ENCODE peak calls at places on chromosomes 3 and 15, in five cellular contexts. S is A549, O is fibroblast of lung, E is BJ, Y is ascending aorta. Q is an unnamed sample.

GRCh38 chr3:52034651-52035050 is 21.7 kb downstream of the DUSP7 start:
- DNase-seq in S (no peak), O (no peak), E (no peak), Y (no peak), Q (no peak)

GRCh38 chr3:159271799-159272512 is 470.1 kb downstream of the MFSD1 start:
- DNase-seq in S (no peak), O (no peak), E (no peak), Y (no peak), Q (no peak)

GRCh38 chr3:11944052-11944673 is 60.0 kb upstream of the SYN2 start:
- DNase-seq in S (peak; percentile 68), O (peak; percentile 14), E (no peak), Y (no peak), Q (no peak)

GRCh38 chr3:149527531-149528343 is 53.2 kb downstream of the TM4SF4 start:
- DNase-seq in S (peak; percentile 75), O (peak; percentile 51), E (no peak), Y (no peak), Q (no peak)

GRCh38 chr3:194275721-194276120 is 75.4 kb downstream of the CPN2 start:
- DNase-seq in S (no peak), O (no peak), E (no peak), Y (no peak), Q (no peak)

GRCh38 chr3:61650276-61650675 is 88.9 kb downstream of the PTPRG start:
- DNase-seq in S (no peak), O (peak; percentile 94), E (peak; percentile 90), Y (no peak), Q (peak; percentile 33)

GRCh38 chr3:173109143-173109542 is 31.9 kb downstream of the SPATA16 start:
- DNase-seq in S (no peak), O (no peak), E (no peak), Y (no peak), Q (no peak)

GRCh38 chr3:127373701-127374625 is 86.1 kb upstream of the PRR20G start:
- DNase-seq in S (no peak), O (no peak), E (no peak), Y (no peak), Q (no peak)

GRCh38 chr3:127822836-127823589 is 698 bp upstream of the MGLL start:
- DNase-seq in S (peak; percentile 50), O (peak; percentile 32), E (no peak), Y (no peak), Q (no peak)

GRCh38 chr15:52284164-52284563 is 11.4 kb downstream of the MYO5C start:
- DNase-seq in S (peak; percentile 73), O (peak; percentile 37), E (no peak), Y (no peak), Q (no peak)

GRCh38 chr15:34684351-34684750 is 70.4 kb downstream of the GJD2 start:
- DNase-seq in S (no peak), O (no peak), E (no peak), Y (no peak), Q (no peak)

GRCh38 chr3:25156526-25157075 is 271.5 kb upstream of the RARB start:
- DNase-seq in S (peak; percentile 18), O (peak; percentile 71), E (peak; percentile 53), Y (no peak), Q (peak; percentile 45)

GRCh38 chr3:134503266-134503665 is 17.4 kb downstream of the CEP63 start:
- DNase-seq in S (no peak), O (no peak), E (no peak), Y (no peak), Q (no peak)

GRCh38 chr3:58035512-58035867 is 27.3 kb downstream of the FLNB start:
- DNase-seq in S (no peak), O (no peak), E (no peak), Y (no peak), Q (no peak)

GRCh38 chr15:60932051-60932915 is 296.8 kb downstream of the RORA start:
- DNase-seq in S (peak; percentile 58), O (no peak), E (no peak), Y (peak; percentile 52), Q (peak; percentile 76)

GRCh38 chr3:138909904-138910303 is 37.0 kb downstream of the FOXL2 start:
- DNase-seq in S (no peak), O (no peak), E (no peak), Y (no peak), Q (no peak)

GRCh38 chr3:53545365-53546031 is 51.1 kb downstream of the CACNA1D start:
- DNase-seq in S (no peak), O (no peak), E (no peak), Y (no peak), Q (no peak)

GRCh38 chr3:43995078-43995928 is 246.4 kb upstream of the TOPAZ1 start:
- DNase-seq in S (peak; percentile 80), O (peak; percentile 27), E (no peak), Y (no peak), Q (no peak)

GRCh38 chr3:157129782-157130137 is 30.2 kb downstream of the CCNL1 start:
- DNase-seq in S (no peak), O (no peak), E (no peak), Y (no peak), Q (no peak)

GRCh38 chr3:58356054-58356453 is 23.4 kb downstream of the PXK start:
- DNase-seq in S (no peak), O (no peak), E (no peak), Y (no peak), Q (no peak)

GRCh38 chr3:125051715-125052581 is 3.8 kb downstream of the HEG1 start:
- DNase-seq in S (no peak), O (peak; percentile 71), E (peak; percentile 59), Y (no peak), Q (no peak)

GRCh38 chr3:121992601-121993560 is 29.2 kb downstream of the ILDR1 start:
- DNase-seq in S (no peak), O (no peak), E (no peak), Y (no peak), Q (no peak)

GRCh38 chr3:146750196-146750595 is 145.1 kb upstream of the PLSCR5 start:
- DNase-seq in S (no peak), O (peak; percentile 9), E (peak; percentile 39), Y (no peak), Q (no peak)

GRCh38 chr3:64561503-64561810 is 126.3 kb downstream of the ADAMTS9 start:
- DNase-seq in S (no peak), O (no peak), E (no peak), Y (no peak), Q (no peak)

GRCh38 chr3:55271549-55271948 is 215.6 kb downstream of the WNT5A start:
- DNase-seq in S (no peak), O (no peak), E (no peak), Y (no peak), Q (peak; percentile 45)

GRCh38 chr3:119690043-119690656 is 12.7 kb upstream of the CFAP91 start:
- DNase-seq in S (peak; percentile 24), O (peak; percentile 51), E (no peak), Y (no peak), Q (no peak)

GRCh38 chr3:71646971-71647370 is 63.4 kb upstream of the FOXP1 start:
- DNase-seq in S (no peak), O (no peak), E (no peak), Y (no peak), Q (no peak)
- TF ChIP-seq CTCF in S (no peak), O (no peak), E (no peak), Y (no peak), Q (no peak)

DNA sequence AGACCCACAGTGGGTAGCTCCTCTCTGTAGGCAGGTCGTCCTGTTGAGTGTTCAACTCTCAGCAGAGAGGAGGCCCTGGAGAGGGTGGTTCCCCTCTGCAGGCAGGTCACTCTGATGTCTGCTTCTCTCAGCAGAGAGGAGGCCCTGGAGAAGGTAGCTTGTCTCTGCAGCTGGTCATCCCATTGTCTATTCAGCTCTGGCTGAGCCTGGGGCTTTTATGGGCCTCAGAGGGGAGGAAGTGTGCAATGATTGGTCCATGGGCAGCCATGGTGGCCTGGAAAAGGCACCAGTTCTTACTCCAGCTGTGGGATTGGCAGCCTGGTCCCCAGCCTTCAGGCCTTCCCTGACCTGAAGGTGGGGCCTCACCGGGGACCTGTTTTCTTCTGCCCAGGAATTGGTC is 52.9 kb downstream of the PPCDC start:
- DNase-seq in S (no peak), O (no peak), E (no peak), Y (no peak), Q (no peak)
- H3K4me3 ChIP-seq in S (no peak overlapping the region), O (no peak overlapping the region), E (no peak overlapping the region), Y (no peak overlapping the region), Q (no peak overlapping the region)

GRCh38 chr3:99505646-99506269 is 132.6 kb upstream of the COL8A1 start:
- DNase-seq in S (peak; percentile 46), O (peak; percentile 82), E (peak; percentile 87), Y (peak; percentile 30), Q (no peak)

GRCh38 chr3:99502871-99503270 is 135.5 kb upstream of the COL8A1 start:
- DNase-seq in S (no peak), O (peak; percentile 44), E (no peak), Y (no peak), Q (no peak)

GRCh38 chr3:99504258-99504657 is 134.1 kb upstream of the COL8A1 start:
- DNase-seq in S (peak; percentile 2), O (peak; percentile 85), E (peak; percentile 43), Y (no peak), Q (no peak)

GRCh38 chr3:99503350-99503749 is 135.0 kb upstream of the COL8A1 start:
- DNase-seq in S (no peak), O (peak; percentile 43), E (no peak), Y (no peak), Q (no peak)

GRCh38 chr3:99505200-99505599 is 133.2 kb upstream of the COL8A1 start:
- DNase-seq in S (no peak), O (no peak), E (no peak), Y (no peak), Q (no peak)
- TF ChIP-seq CTCF in S (no peak), O (no peak), E (no peak), Y (no peak), Q (no peak)

GRCh38 chr3:111548756-111549155 is 6.8 kb downstream of the CD96 start:
- DNase-seq in S (peak; percentile 7), O (no peak), E (no peak), Y (no peak), Q (no peak)
- H3K4me3 ChIP-seq in S (no peak overlapping the region), O (no peak overlapping the region), E (no peak overlapping the region), Y (no peak overlapping the region), Q (no peak overlapping the region)

GRCh38 chr3:36405193-36405592 is 24.9 kb downstream of the STAC start:
- DNase-seq in S (no peak), O (no peak), E (no peak), Y (no peak), Q (no peak)

GRCh38 chr3:36403661-36404060 is 23.4 kb downstream of the STAC start:
- DNase-seq in S (no peak), O (no peak), E (no peak), Y (no peak), Q (no peak)

GRCh38 chr3:36409862-36410261 is 29.6 kb downstream of the STAC start:
- DNase-seq in S (no peak), O (no peak), E (no peak), Y (no peak), Q (no peak)

DNA sequence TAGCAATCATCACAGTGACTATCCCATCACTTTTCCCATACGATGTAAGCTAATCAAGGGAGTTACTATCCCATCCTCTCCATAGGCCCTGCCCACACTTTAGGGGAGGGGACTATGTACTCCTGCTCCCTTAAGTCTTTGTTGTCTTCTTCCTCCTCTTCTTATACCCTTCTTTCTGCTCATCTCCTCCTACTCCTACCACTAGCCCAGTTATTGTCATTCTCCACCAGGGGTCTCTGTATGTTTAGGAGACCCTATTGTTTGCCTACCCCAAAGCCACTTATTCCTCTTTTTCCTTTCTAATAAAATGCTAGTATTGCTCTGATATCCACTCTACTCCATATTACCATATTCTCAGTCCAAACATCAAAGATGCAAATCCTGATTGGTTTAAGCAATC is 27.8 kb downstream of the STAC start:
- DNase-seq in S (no peak), O (no peak), E (no peak), Y (no peak), Q (no peak)
- TF ChIP-seq CTCF in S (peak; percentile 13), O (peak; percentile 25), E (peak; percentile 13), Y (no peak), Q (peak; percentile 53)

GRCh38 chr15:71559616-71560015 is 250.7 kb upstream of the NR2E3 start:
- DNase-seq in S (no peak), O (no peak), E (no peak), Y (no peak), Q (no peak)
- H3K4me3 ChIP-seq in S (no peak overlapping the region), O (no peak overlapping the region), E (no peak overlapping the region), Y (no peak overlapping the region), Q (no peak overlapping the region)